ENCODE peak calls at places on chromosomes 7 and 10, in eight cellular contexts. P is cardiac fibroblast; K is activated T-cell treated with anti-CD3 and anti-CD28 coated beads for 1 hour; H is NCI-H526 treated with DMSO at 0.1 percent for 48 hours; O is H54; J is stimulated activated CD4-positive, alpha-beta T cell treated with anti-CD3 and anti-CD28 coated beads, Interleukin-1b, Interleukin-23, amount 100 ng/mL, for 1 hour; C is iPS-NIHi11; Q is left cardiac atrium. T is an unnamed sample.

GRCh38 chr7:66454600-66455225 is 174.0 kb upstream of the KCTD7 start:
- DNase-seq in P (no peak), K (no peak), H (no peak), O (no peak), J (no peak), C (no peak), Q (no peak), T (no peak)

GRCh38 chr7:75971309-75971960 is 23.0 kb downstream of the TMEM120A start:
- DNase-seq in P (no peak), K (no peak), H (no peak), O (no peak), J (no peak), C (no peak), Q (no peak), T (no peak)

GRCh38 chr10:75283150-75284096 is 47.7 kb upstream of the COMTD1 start:
- DNase-seq in P (peak), K (no peak), H (no peak), O (no peak), J (no peak), C (peak), Q (no peak), T (peak)

GRCh38 chr10:93752761-93753160 is 5.0 kb upstream of the LGI1 start:
- DNase-seq in P (peak), K (no peak), H (no peak), O (peak), J (no peak), C (no peak), Q (no peak), T (no peak)

GRCh38 chr10:68560916-68561691 is 967 bp downstream of the TET1 start:
- DNase-seq in P (peak), K (no peak), H (peak), O (peak), J (no peak), C (peak), Q (peak), T (peak)

GRCh38 chr7:102186306-102186705 is 100.4 kb upstream of the SH2B2 start:
- DNase-seq in P (peak), K (no peak), H (no peak), O (no peak), J (no peak), C (no peak), Q (no peak), T (no peak)

GRCh38 chr7:157529768-157530560 is 193.2 kb downstream of the DNAJB6 start:
- DNase-seq in P (no peak), K (no peak), H (no peak), O (no peak), J (no peak), C (no peak), Q (peak), T (no peak)

GRCh38 chr10:130250127-130250526 is 113.9 kb downstream of the GLRX3 start:
- DNase-seq in P (no peak), K (no peak), H (no peak), O (no peak), J (no peak), C (no peak), Q (no peak), T (no peak)

GRCh38 chr10:78700816-78701520 is 367.8 kb upstream of the ZMIZ1 start:
- DNase-seq in P (no peak), K (no peak), H (no peak), O (no peak), J (no peak), C (no peak), Q (no peak), T (no peak)